ENCODE peak calls at places on chromosomes 5 and 9, in five cellular contexts. One of them, this sample, is unnamed.

GRCh38 chr9:135678236-135679017 is 15.3 kb downstream of the LCN9 start:
- ATAC-seq in body of pancreas: no peak
- ATAC-seq in CD4-positive, alpha-beta T cell: no peak
- ATAC-seq in left ventricle myocardium superior: no peak
- ATAC-seq in SK-N-SH treated with all-trans-retinoic acid at 6 μM for 48 hours: no peak
- ATAC-seq in this sample: peak; percentile 22

GRCh38 chr9:134391319-134392231 is 65.3 kb downstream of the RXRA start:
- ATAC-seq in body of pancreas: no peak
- ATAC-seq in CD4-positive, alpha-beta T cell: peak; percentile 70
- ATAC-seq in left ventricle myocardium superior: no peak
- ATAC-seq in SK-N-SH treated with all-trans-retinoic acid at 6 μM for 48 hours: no peak
- ATAC-seq in this sample: peak; percentile 80

GRCh38 chr9:109251080-109251775 is 69.6 kb downstream of the EPB41L4B start:
- ATAC-seq in body of pancreas: peak; percentile 72
- ATAC-seq in CD4-positive, alpha-beta T cell: no peak
- ATAC-seq in left ventricle myocardium superior: peak; percentile 38
- ATAC-seq in SK-N-SH treated with all-trans-retinoic acid at 6 μM for 48 hours: peak; percentile 23
- ATAC-seq in this sample: no peak

GRCh38 chr5:39475055-39475454 is 50.3 kb upstream of the DAB2 start:
- ATAC-seq in body of pancreas: no peak
- ATAC-seq in CD4-positive, alpha-beta T cell: no peak
- ATAC-seq in left ventricle myocardium superior: peak; percentile 48
- ATAC-seq in SK-N-SH treated with all-trans-retinoic acid at 6 μM for 48 hours: no peak
- ATAC-seq in this sample: no peak

GRCh38 chr5:134552301-134552700 is 26.8 kb downstream of the JADE2 start:
- ATAC-seq in body of pancreas: peak; percentile 74
- ATAC-seq in CD4-positive, alpha-beta T cell: no peak
- ATAC-seq in left ventricle myocardium superior: peak; percentile 75
- ATAC-seq in SK-N-SH treated with all-trans-retinoic acid at 6 μM for 48 hours: peak; percentile 37
- ATAC-seq in this sample: no peak

GRCh38 chr9:109088221-109088620 is 31.5 kb downstream of the TMEM245 start:
- ATAC-seq in body of pancreas: no peak
- ATAC-seq in CD4-positive, alpha-beta T cell: no peak
- ATAC-seq in left ventricle myocardium superior: no peak
- ATAC-seq in SK-N-SH treated with all-trans-retinoic acid at 6 μM for 48 hours: no peak
- ATAC-seq in this sample: no peak

GRCh38 chr9:131203438-131204219 is 72.7 kb downstream of the FAM78A start:
- ATAC-seq in body of pancreas: no peak
- ATAC-seq in CD4-positive, alpha-beta T cell: no peak
- ATAC-seq in left ventricle myocardium superior: no peak
- ATAC-seq in SK-N-SH treated with all-trans-retinoic acid at 6 μM for 48 hours: peak; percentile 40
- ATAC-seq in this sample: no peak

GRCh38 chr9:2032234-2032633 is 17.1 kb downstream of the SMARCA2 start:
- ATAC-seq in body of pancreas: no peak
- ATAC-seq in CD4-positive, alpha-beta T cell: no peak
- ATAC-seq in left ventricle myocardium superior: no peak
- ATAC-seq in SK-N-SH treated with all-trans-retinoic acid at 6 μM for 48 hours: no peak
- ATAC-seq in this sample: no peak

GRCh38 chr9:69376651-69377050 is 51.6 kb downstream of the ENTREP1 start:
- ATAC-seq in body of pancreas: peak; percentile 63
- ATAC-seq in CD4-positive, alpha-beta T cell: no peak
- ATAC-seq in left ventricle myocardium superior: peak; percentile 87
- ATAC-seq in SK-N-SH treated with all-trans-retinoic acid at 6 μM for 48 hours: peak; percentile 73
- ATAC-seq in this sample: no peak

GRCh38 chr9:122656378-122656777 is 1.0 kb downstream of the OR1B1 start:
- ATAC-seq in body of pancreas: no peak
- ATAC-seq in CD4-positive, alpha-beta T cell: no peak
- ATAC-seq in left ventricle myocardium superior: no peak
- ATAC-seq in SK-N-SH treated with all-trans-retinoic acid at 6 μM for 48 hours: no peak
- ATAC-seq in this sample: no peak

GRCh38 chr5:99104538-99105132 is 175.8 kb upstream of the CHD1 start:
- ATAC-seq in body of pancreas: peak; percentile 53
- ATAC-seq in CD4-positive, alpha-beta T cell: no peak
- ATAC-seq in left ventricle myocardium superior: no peak
- ATAC-seq in SK-N-SH treated with all-trans-retinoic acid at 6 μM for 48 hours: peak; percentile 53
- ATAC-seq in this sample: no peak

GRCh38 chr9:134403682-134404301 is 77.5 kb downstream of the RXRA start:
- ATAC-seq in body of pancreas: no peak
- ATAC-seq in CD4-positive, alpha-beta T cell: peak; percentile 48
- ATAC-seq in left ventricle myocardium superior: peak; percentile 16
- ATAC-seq in SK-N-SH treated with all-trans-retinoic acid at 6 μM for 48 hours: peak; percentile 6
- ATAC-seq in this sample: no peak

GRCh38 chr5:6603643-6604042 is 29.2 kb downstream of the NSUN2 start:
- ATAC-seq in body of pancreas: no peak
- ATAC-seq in CD4-positive, alpha-beta T cell: no peak
- ATAC-seq in left ventricle myocardium superior: peak; percentile 85
- ATAC-seq in SK-N-SH treated with all-trans-retinoic acid at 6 μM for 48 hours: no peak
- ATAC-seq in this sample: no peak

GRCh38 chr9:112360047-112360804 is 19.7 kb upstream of the HSDL2 start:
- ATAC-seq in body of pancreas: no peak
- ATAC-seq in CD4-positive, alpha-beta T cell: no peak
- ATAC-seq in left ventricle myocardium superior: no peak
- ATAC-seq in SK-N-SH treated with all-trans-retinoic acid at 6 μM for 48 hours: no peak
- ATAC-seq in this sample: no peak

GRCh38 chr5:157554180-157555030 is 21.2 kb downstream of the ADAM19 start:
- ATAC-seq in body of pancreas: no peak
- ATAC-seq in CD4-positive, alpha-beta T cell: no peak
- ATAC-seq in left ventricle myocardium superior: peak; percentile 27
- ATAC-seq in SK-N-SH treated with all-trans-retinoic acid at 6 μM for 48 hours: no peak
- ATAC-seq in this sample: peak; percentile 80